ENCODE peak calls at places on chromosomes 13 and 19, in seven cellular contexts. U, Z, I, P, S, C and Y are unnamed samples.

GRCh38 chr19:28424041-28424440 is 788.9 kb downstream of the UQCRFS1 start:
- DNase-seq in U (no peak), Z (no peak), I (no peak), P (no peak), S (no peak), C (no peak), Y (no peak)

GRCh38 chr13:22047082-22047784 is 376.4 kb downstream of the FGF9 start:
- DNase-seq in U (no peak), Z (no peak), I (no peak), P (no peak), S (no peak), C (no peak), Y (no peak)

GRCh38 chr19:4278926-4279529 is at the start of gene SHD:
- DNase-seq in U (peak), Z (no peak), I (no peak), P (no peak), S (no peak), C (no peak), Y (no peak)

GRCh38 chr13:46053162-46054012 is 841 bp upstream of the ZC3H13 start:
- DNase-seq in U (no peak), Z (no peak), I (no peak), P (no peak), S (no peak), C (no peak), Y (no peak)

GRCh38 chr13:53460776-53461175 is 432.2 kb downstream of the OLFM4 start:
- DNase-seq in U (peak), Z (no peak), I (no peak), P (no peak), S (no peak), C (no peak), Y (no peak)

GRCh38 chr19:43705729-43706128 is 10.1 kb upstream of the IRGC start:
- DNase-seq in U (no peak), Z (no peak), I (no peak), P (no peak), S (no peak), C (no peak), Y (no peak)

GRCh38 chr13:29679357-29680050 is 84.0 kb upstream of the SLC7A1 start:
- DNase-seq in U (no peak), Z (no peak), I (no peak), P (no peak), S (no peak), C (no peak), Y (no peak)

GRCh38 chr13:97238432-97238831 is 16.3 kb downstream of the MBNL2 start:
- DNase-seq in U (no peak), Z (no peak), I (no peak), P (no peak), S (peak), C (no peak), Y (no peak)

GRCh38 chr19:12965017-12965811 is 4.2 kb upstream of the DAND5 start:
- DNase-seq in U (peak), Z (peak), I (peak), P (peak), S (peak), C (peak), Y (no peak)

GRCh38 chr13:93991569-93991968 is 487.9 kb downstream of the DCT start:
- DNase-seq in U (no peak), Z (no peak), I (no peak), P (no peak), S (no peak), C (no peak), Y (no peak)

GRCh38 chr13:75759531-75759930 is 123.4 kb downstream of the LMO7 start:
- DNase-seq in U (no peak), Z (no peak), I (no peak), P (no peak), S (no peak), C (no peak), Y (no peak)

GRCh38 chr19:30365121-30365800 is 6.9 kb upstream of the ZNF536 start:
- DNase-seq in U (no peak), Z (no peak), I (no peak), P (no peak), S (no peak), C (no peak), Y (no peak)

GRCh38 chr13:97810152-97810551 is 143.3 kb upstream of the IPO5 start:
- DNase-seq in U (no peak), Z (peak), I (no peak), P (peak), S (no peak), C (no peak), Y (no peak)

GRCh38 chr13:49935171-49936084 is 712 bp downstream of the SPRYD7 start:
- DNase-seq in U (no peak), Z (peak), I (no peak), P (no peak), S (peak), C (peak), Y (no peak)

GRCh38 chr13:29384466-29384865 is 211.0 kb downstream of the SLC7A1 start:
- DNase-seq in U (peak), Z (no peak), I (no peak), P (no peak), S (no peak), C (no peak), Y (no peak)

GRCh38 chr13:98272549-98272948 is 95.5 kb upstream of the RNF113B start:
- DNase-seq in U (no peak), Z (no peak), I (no peak), P (no peak), S (no peak), C (no peak), Y (no peak)

GRCh38 chr19:50827476-50827875 is 3.9 kb upstream of the KLK1 start:
- DNase-seq in U (no peak), Z (no peak), I (no peak), P (no peak), S (no peak), C (no peak), Y (no peak)

GRCh38 chr13:89205856-89206255 is 1534.7 kb downstream of the SLITRK5 start:
- DNase-seq in U (no peak), Z (no peak), I (no peak), P (no peak), S (no peak), C (no peak), Y (no peak)

GRCh38 chr13:98111168-98112098 is 31.5 kb upstream of the FARP1 start:
- DNase-seq in U (peak), Z (no peak), I (no peak), P (no peak), S (no peak), C (no peak), Y (no peak)

GRCh38 chr19:52734340-52734892 is 428 bp downstream of the ZNF611 start:
- DNase-seq in U (peak), Z (peak), I (no peak), P (no peak), S (no peak), C (no peak), Y (no peak)

GRCh38 chr13:114282143-114282685 is 813 bp downstream of the UPF3A start:
- DNase-seq in U (peak), Z (peak), I (no peak), P (peak), S (peak), C (no peak), Y (no peak)

GRCh38 chr19:40613669-40614594 is 12.8 kb downstream of the LTBP4 start:
- DNase-seq in U (peak), Z (peak), I (peak), P (peak), S (peak), C (peak), Y (no peak)

GRCh38 chr13:31385534-31385933 is 185.8 kb downstream of the B3GLCT start:
- DNase-seq in U (no peak), Z (no peak), I (no peak), P (no peak), S (no peak), C (no peak), Y (no peak)

GRCh38 chr13:84973661-84974060 is 825.6 kb downstream of the SLITRK6 start:
- DNase-seq in U (no peak), Z (no peak), I (no peak), P (no peak), S (no peak), C (no peak), Y (no peak)

GRCh38 chr19:46951236-46951986 is 68.2 kb upstream of the NPAS1 start:
- DNase-seq in U (peak), Z (peak), I (no peak), P (no peak), S (peak), C (no peak), Y (no peak)

GRCh38 chr19:7471696-7472620 is 16.9 kb downstream of the PEX11G start:
- DNase-seq in U (no peak), Z (no peak), I (no peak), P (no peak), S (no peak), C (no peak), Y (no peak)

GRCh38 chr19:1921326-1921725 is 16.1 kb downstream of the ADAT3 start:
- DNase-seq in U (no peak), Z (no peak), I (no peak), P (no peak), S (no peak), C (no peak), Y (no peak)

GRCh38 chr19:47608074-47608907 is 643 bp upstream of the BICRA start:
- DNase-seq in U (peak), Z (peak), I (peak), P (peak), S (peak), C (peak), Y (peak)

GRCh38 chr13:30676672-30677071 is 58.7 kb upstream of the ALOX5AP start:
- DNase-seq in U (no peak), Z (peak), I (no peak), P (no peak), S (no peak), C (peak), Y (no peak)

GRCh38 chr13:24540236-24541126 is 27.9 kb upstream of the PARP4 start:
- DNase-seq in U (peak), Z (peak), I (no peak), P (no peak), S (peak), C (no peak), Y (no peak)

GRCh38 chr13:110572778-110573118 is 11.2 kb upstream of the RAB20 start:
- DNase-seq in U (no peak), Z (no peak), I (no peak), P (no peak), S (no peak), C (no peak), Y (no peak)

GRCh38 chr13:34567558-34567957 is 374.5 kb upstream of the NBEA start:
- DNase-seq in U (no peak), Z (no peak), I (no peak), P (no peak), S (no peak), C (no peak), Y (no peak)

GRCh38 chr19:51368366-51369282 is at the start of gene CLDND2:
- DNase-seq in U (no peak), Z (peak), I (no peak), P (no peak), S (peak), C (peak), Y (no peak)

GRCh38 chr19:16442386-16443276 is 29.1 kb downstream of the EPS15L1 start:
- DNase-seq in U (no peak), Z (no peak), I (no peak), P (peak), S (no peak), C (no peak), Y (no peak)

GRCh38 chr13:92377396-92377795 is 849.2 kb upstream of the GPC6 start:
- DNase-seq in U (no peak), Z (no peak), I (no peak), P (no peak), S (no peak), C (no peak), Y (no peak)

GRCh38 chr19:16293133-16294085 is 31.2 kb upstream of the KLF2 start:
- DNase-seq in U (no peak), Z (peak), I (no peak), P (no peak), S (no peak), C (no peak), Y (no peak)

GRCh38 chr19:18845961-18846360 is 14.2 kb downstream of the UPF1 start:
- DNase-seq in U (no peak), Z (no peak), I (no peak), P (no peak), S (no peak), C (no peak), Y (no peak)